ENCODE peak calls at places on chromosome 2, in six cellular contexts. H is left cardiac atrium, W is AML-193, A is NCI-H1092, R is aorta, D is KBM-7. G is an unnamed sample.

GRCh38 chr2:157995117-157995516 is 106.6 kb upstream of the UPP2 start:
- DNase-seq in W (no peak), D (no peak), R (no peak), A (no peak), H (no peak), G (no peak)

GRCh38 chr2:227132986-227133385 is 31.0 kb downstream of the COL4A4 start:
- DNase-seq in R (no peak), A (no peak), H (no peak), D (no peak), W (no peak), G (no peak)

GRCh38 chr2:77008925-77009706 is 513.1 kb downstream of the LRRTM4 start:
- DNase-seq in A (no peak), R (no peak), H (no peak), W (no peak), D (no peak), G (no peak)

GRCh38 chr2:15313657-15314056 is 247.5 kb downstream of the NBAS start:
- DNase-seq in H (no peak), R (no peak), W (no peak), D (peak), A (no peak), G (no peak)

GRCh38 chr2:164903214-164903613 is 52.1 kb downstream of the SLC38A11 start:
- DNase-seq in W (no peak), R (no peak), A (peak), H (no peak), D (no peak), G (no peak)

GRCh38 chr2:126855606-126856005 is 43.1 kb upstream of the TEX51 start:
- DNase-seq in H (no peak), R (no peak), D (no peak), W (no peak), A (no peak), G (no peak)

GRCh38 chr2:240507778-240508251 is 50.0 kb downstream of the ANKMY1 start:
- DNase-seq in A (no peak), R (peak), D (no peak), W (no peak), H (no peak), G (no peak)

GRCh38 chr2:54084600-54084999 is 30.8 kb upstream of the ACYP2 start:
- DNase-seq in R (no peak), D (no peak), H (peak), A (no peak), W (no peak), G (no peak)

GRCh38 chr2:117801826-117802225 is 12.7 kb upstream of the DDX18 start:
- DNase-seq in H (no peak), W (no peak), D (no peak), A (no peak), R (no peak), G (no peak)

GRCh38 chr2:119958642-119959268 is 54.1 kb upstream of the EPB41L5 start:
- DNase-seq in R (no peak), H (no peak), D (no peak), W (no peak), A (no peak), G (no peak)

GRCh38 chr2:239329972-239330572 is 70.7 kb downstream of the HDAC4 start:
- DNase-seq in D (no peak), A (peak), W (no peak), R (no peak), H (no peak), G (peak)

GRCh38 chr2:28748176-28748575 is 3.5 kb upstream of the PPP1CB start:
- DNase-seq in D (no peak), R (no peak), A (no peak), H (no peak), W (no peak), G (no peak)

GRCh38 chr2:115999039-115999438 is 1556.6 kb downstream of the DPP10 start:
- DNase-seq in R (no peak), A (no peak), W (no peak), H (no peak), D (no peak), G (no peak)

GRCh38 chr2:234570476-234570875 is 73.6 kb upstream of the ARL4C start:
- DNase-seq in D (no peak), H (no peak), R (no peak), W (no peak), A (no peak), G (no peak)

GRCh38 chr2:206201075-206201848 is 41.6 kb downstream of the EEF1B2 start:
- DNase-seq in R (no peak), W (no peak), A (no peak), H (no peak), D (no peak), G (no peak)

GRCh38 chr2:202185816-202186221 is 52.6 kb downstream of the SUMO1 start:
- DNase-seq in H (no peak), W (no peak), D (no peak), A (no peak), R (no peak), G (no peak)

GRCh38 chr2:120952318-120952717 is 216.7 kb downstream of the GLI2 start:
- DNase-seq in W (no peak), R (no peak), D (no peak), A (no peak), H (no peak), G (no peak)

GRCh38 chr2:236568068-236568921 is 1.3 kb upstream of the ACKR3 start:
- DNase-seq in D (no peak), A (no peak), R (peak), W (no peak), H (peak), G (peak)

GRCh38 chr2:138948070-138948539 is 167.9 kb upstream of the NXPH2 start:
- DNase-seq in W (no peak), H (peak), A (no peak), R (no peak), D (no peak), G (no peak)

GRCh38 chr2:62423883-62424458 is 82.0 kb downstream of the TMEM17 start:
- DNase-seq in W (no peak), R (no peak), A (no peak), H (no peak), D (no peak), G (no peak)

GRCh38 chr2:166375205-166375735 is 474 bp downstream of the SCN9A start:
- DNase-seq in A (no peak), W (no peak), H (no peak), R (no peak), D (peak), G (no peak)

GRCh38 chr2:170715062-170715931 is at the start of gene SP5:
- DNase-seq in D (peak), W (no peak), H (peak), R (peak), A (peak), G (peak)

GRCh38 chr2:219243291-219243761 is 1.9 kb downstream of the GLB1L start:
- DNase-seq in R (no peak), W (no peak), A (no peak), H (no peak), D (no peak), G (peak)

GRCh38 chr2:128115921-128116320 is 24.9 kb downstream of the UGGT1 start:
- DNase-seq in H (no peak), D (no peak), A (no peak), W (no peak), R (no peak), G (no peak)

GRCh38 chr2:201208563-201209252 is 25.8 kb downstream of the CASP10 start:
- DNase-seq in W (no peak), D (peak), R (no peak), A (no peak), H (no peak), G (no peak)

GRCh38 chr2:72744049-72744448 is 81.8 kb downstream of the EXOC6B start:
- DNase-seq in D (no peak), R (no peak), W (no peak), A (no peak), H (no peak), G (no peak)

GRCh38 chr2:81858998-81859397 is 1554.4 kb upstream of the LRRTM1 start:
- DNase-seq in R (no peak), A (no peak), D (peak), W (no peak), H (no peak), G (no peak)

GRCh38 chr2:57973621-57974186 is 72.9 kb upstream of the VRK2 start:
- DNase-seq in R (no peak), W (no peak), A (no peak), H (no peak), D (no peak), G (no peak)

GRCh38 chr2:43164686-43165085 is 61.7 kb downstream of the ZFP36L2 start:
- DNase-seq in R (no peak), A (no peak), W (no peak), H (no peak), D (no peak), G (no peak)

GRCh38 chr2:230650585-230651137 is 62.0 kb upstream of the CAB39 start:
- DNase-seq in W (no peak), R (no peak), D (peak), A (no peak), H (no peak), G (no peak)

GRCh38 chr2:100043891-100044255 is 98.5 kb downstream of the AFF3 start:
- DNase-seq in D (no peak), A (no peak), W (no peak), H (no peak), R (no peak), G (no peak)

GRCh38 chr2:211396815-211397214 is 840.4 kb downstream of the CPS1 start:
- DNase-seq in A (peak), D (no peak), W (no peak), R (no peak), H (no peak), G (no peak)

GRCh38 chr2:139478191-139478914 is 698.2 kb upstream of the NXPH2 start:
- DNase-seq in H (no peak), D (no peak), A (peak), W (no peak), R (no peak), G (no peak)

GRCh38 chr2:99554238-99554637 is 64.4 kb upstream of the REV1 start:
- DNase-seq in W (no peak), H (no peak), R (no peak), D (no peak), A (no peak), G (no peak)

GRCh38 chr2:48343571-48344440 is 186.1 kb upstream of the STON1 start:
- DNase-seq in R (no peak), D (peak), W (no peak), A (no peak), H (no peak), G (no peak)